ENCODE peak calls at places on chromosomes 6 and 20, in six cellular contexts. P is GM20000, C is A549, M is HFF-Myc, N is astrocyte of the cerebellum, R is choroid plexus epithelial cell. L is an unnamed sample.

GRCh38 chr6:52416629-52417151 is 3.5 kb upstream of the EFHC1 start:
- DNase-seq in P (peak), C (peak), M (peak), N (no peak), R (peak), L (no peak)

GRCh38 chr6:96812077-96812703 is 25.1 kb downstream of the GPR63 start:
- DNase-seq in P (no peak), C (no peak), M (no peak), N (peak), R (peak), L (no peak)

GRCh38 chr6:46898011-46898410 is 23.7 kb downstream of the ADGRF5 start:
- DNase-seq in P (no peak), C (no peak), M (no peak), N (no peak), R (no peak), L (no peak)

GRCh38 chr6:90362273-90362672 is 65.6 kb upstream of the BACH2 start:
- DNase-seq in P (no peak), C (no peak), M (no peak), N (peak), R (peak), L (no peak)

GRCh38 chr6:3294921-3295871 is 36.4 kb downstream of the PSMG4 start:
- DNase-seq in P (no peak), C (no peak), M (no peak), N (no peak), R (no peak), L (no peak)

GRCh38 chr6:29974901-29975560 is 32.7 kb downstream of the HLA-A start:
- DNase-seq in P (no peak), C (no peak), M (no peak), N (no peak), R (no peak), L (no peak)

GRCh38 chr20:56595746-56596478 is 33.2 kb upstream of the TFAP2C start:
- DNase-seq in P (no peak), C (no peak), M (no peak), N (no peak), R (no peak), L (no peak)

GRCh38 chr6:157840776-157841175 is 17.7 kb downstream of the SNX9 start:
- DNase-seq in P (no peak), C (no peak), M (no peak), N (peak), R (peak), L (no peak)

GRCh38 chr6:163405412-163406309 is 8.9 kb upstream of the QKI start:
- DNase-seq in P (peak), C (no peak), M (no peak), N (no peak), R (peak), L (no peak)

GRCh38 chr6:98782772-98783171 is 51.6 kb upstream of the POU3F2 start:
- DNase-seq in P (no peak), C (no peak), M (no peak), N (no peak), R (no peak), L (no peak)

GRCh38 chr6:26534681-26535465 is 3.3 kb upstream of the HMGN4 start:
- DNase-seq in P (no peak), C (no peak), M (no peak), N (no peak), R (no peak), L (no peak)

GRCh38 chr6:144104898-144105487 is 9.6 kb upstream of the SF3B5 start:
- DNase-seq in P (peak), C (peak), M (peak), N (peak), R (peak), L (no peak)

GRCh38 chr6:27161946-27162603 is 85.4 kb upstream of the PRSS16 start:
- DNase-seq in P (peak), C (no peak), M (peak), N (no peak), R (peak), L (no peak)

GRCh38 chr6:36979343-36979742 is 6.7 kb downstream of the MTCH1 start:
- DNase-seq in P (no peak), C (no peak), M (peak), N (peak), R (peak), L (no peak)

GRCh38 chr6:145647602-145648001 is 87.7 kb downstream of the EPM2A start:
- DNase-seq in P (no peak), C (no peak), M (no peak), N (no peak), R (no peak), L (no peak)

GRCh38 chr6:54737247-54737646 is 109.3 kb upstream of the FAM83B start:
- DNase-seq in P (peak), C (no peak), M (no peak), N (no peak), R (no peak), L (no peak)

GRCh38 chr6:34284563-34285545 is 36.0 kb upstream of the SMIM29 start:
- DNase-seq in P (no peak), C (no peak), M (peak), N (peak), R (peak), L (no peak)

GRCh38 chr20:21182832-21183563 is 57.1 kb downstream of the KIZ start:
- DNase-seq in P (no peak), C (no peak), M (peak), N (peak), R (peak), L (no peak)

GRCh38 chr6:100346203-100346602 is 118.5 kb downstream of the SIM1 start:
- DNase-seq in P (no peak), C (no peak), M (no peak), N (no peak), R (peak), L (no peak)

GRCh38 chr6:43302126-43302525 is 4.1 kb downstream of the SLC22A7 start:
- DNase-seq in P (no peak), C (no peak), M (no peak), N (no peak), R (no peak), L (peak)

GRCh38 chr6:26152226-26153101 is 65.2 kb downstream of the HFE start:
- DNase-seq in P (no peak), C (no peak), M (no peak), N (no peak), R (no peak), L (no peak)

GRCh38 chr20:64220891-64221527 is 34.5 kb upstream of the PCMTD2 start:
- DNase-seq in P (no peak), C (no peak), M (no peak), N (no peak), R (no peak), L (no peak)

GRCh38 chr20:46342451-46343357 is 34.4 kb upstream of the CDH22 start:
- DNase-seq in P (no peak), C (no peak), M (no peak), N (no peak), R (no peak), L (no peak)

GRCh38 chr20:22430154-22430745 is 154.1 kb downstream of the FOXA2 start:
- DNase-seq in P (no peak), C (peak), M (no peak), N (no peak), R (no peak), L (no peak)

GRCh38 chr20:33796263-33796906 is 14.8 kb upstream of the CHMP4B start:
- DNase-seq in P (no peak), C (no peak), M (no peak), N (no peak), R (no peak), L (no peak)

GRCh38 chr6:135266675-135267074 is 85.6 kb downstream of the MYB start:
- DNase-seq in P (no peak), C (no peak), M (no peak), N (no peak), R (no peak), L (no peak)

GRCh38 chr20:46182801-46183200 is 64.7 kb downstream of the CD40 start:
- DNase-seq in P (no peak), C (no peak), M (no peak), N (no peak), R (no peak), L (no peak)

GRCh38 chr6:150072201-150072600 is 3.3 kb upstream of the ULBP3 start:
- DNase-seq in P (no peak), C (peak), M (no peak), N (no peak), R (no peak), L (no peak)

GRCh38 chr20:884983-885952 is 30.9 kb downstream of the ANGPT4 start:
- DNase-seq in P (no peak), C (no peak), M (no peak), N (no peak), R (peak), L (no peak)

DNA sequence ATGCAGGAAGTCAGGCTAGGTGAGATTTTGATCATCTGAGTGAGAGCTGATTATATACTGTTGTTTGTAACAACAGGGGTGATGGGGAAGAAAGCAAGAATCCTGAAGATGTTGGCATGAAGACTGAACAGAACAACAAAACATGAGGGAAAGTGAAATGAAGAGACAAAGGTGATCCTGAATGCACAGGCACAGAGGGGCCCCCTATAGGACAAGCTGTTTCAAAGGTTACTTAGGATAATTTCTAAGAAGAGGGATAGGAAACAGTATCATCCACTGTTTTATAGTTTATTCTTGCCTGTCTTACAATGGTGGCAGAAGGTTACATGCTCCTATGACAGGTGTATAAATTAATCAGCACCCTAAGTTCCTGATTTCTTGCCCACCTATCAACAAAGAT is 192.2 kb downstream of the EDN1 start:
- DNase-seq in P (no peak), C (no peak), M (no peak), N (no peak), R (no peak), L (no peak)
- TF ChIP-seq CTCF in P (no peak), C (peak), M (peak), N (peak), R (peak), L (peak)

GRCh38 chr6:41652876-41653641 is 14.8 kb downstream of the MDFI start:
- DNase-seq in P (no peak), C (no peak), M (no peak), N (no peak), R (peak), L (no peak)

GRCh38 chr6:41655706-41656668 is 17.7 kb downstream of the MDFI start:
- DNase-seq in P (no peak), C (no peak), M (no peak), N (no peak), R (peak), L (no peak)

GRCh38 chr6:41654433-41655020 is 16.3 kb downstream of the MDFI start:
- DNase-seq in P (no peak), C (no peak), M (no peak), N (no peak), R (no peak), L (no peak)

GRCh38 chr6:41651962-41652657 is 13.8 kb downstream of the MDFI start:
- DNase-seq in P (no peak), C (no peak), M (no peak), N (no peak), R (no peak), L (no peak)

DNA sequence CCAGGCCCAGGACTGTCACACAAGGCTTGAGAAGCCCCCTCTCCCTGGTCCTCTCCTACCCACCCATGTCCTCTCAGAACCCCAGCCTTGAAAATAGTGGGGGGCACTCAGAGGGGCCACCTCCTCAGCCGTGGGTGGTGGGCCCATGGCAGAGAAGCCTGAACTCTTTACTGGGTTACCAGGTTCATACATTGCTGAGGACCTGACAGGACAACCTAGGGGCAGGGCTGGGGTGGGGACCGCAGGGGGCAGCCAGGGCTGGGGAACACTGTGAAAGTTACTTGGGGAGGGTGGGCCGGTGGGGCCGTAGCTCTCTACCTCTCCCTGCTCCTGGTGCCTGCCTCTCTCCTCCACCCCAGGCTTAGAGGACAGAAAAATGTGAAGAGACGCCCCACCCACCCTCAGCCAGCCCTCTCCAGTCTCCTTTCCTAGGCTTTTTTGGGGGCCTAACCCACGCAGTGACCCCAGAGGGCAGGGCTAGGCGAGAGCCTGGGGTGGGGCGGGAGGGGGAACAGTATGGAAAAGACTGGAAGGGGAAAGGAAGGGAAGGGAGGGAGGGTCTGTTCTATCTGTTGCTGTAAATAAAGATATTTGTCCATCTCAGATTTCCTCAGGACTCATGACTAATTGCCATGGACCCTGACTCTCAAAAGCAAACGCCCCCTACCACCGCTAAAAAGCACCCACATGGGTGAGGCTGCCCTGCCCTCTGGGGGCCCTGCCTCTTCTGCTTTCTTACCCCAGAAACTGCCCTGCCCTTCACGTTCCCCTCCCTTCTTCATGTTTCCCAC is 15.6 kb downstream of the MDFI start:
- DNase-seq in P (no peak), C (no peak), M (no peak), N (no peak), R (no peak), L (no peak)
- TF ChIP-seq CTCF in P (no peak), C (no peak), M (no peak), N (no peak), R (no peak), L (no peak)

DNA sequence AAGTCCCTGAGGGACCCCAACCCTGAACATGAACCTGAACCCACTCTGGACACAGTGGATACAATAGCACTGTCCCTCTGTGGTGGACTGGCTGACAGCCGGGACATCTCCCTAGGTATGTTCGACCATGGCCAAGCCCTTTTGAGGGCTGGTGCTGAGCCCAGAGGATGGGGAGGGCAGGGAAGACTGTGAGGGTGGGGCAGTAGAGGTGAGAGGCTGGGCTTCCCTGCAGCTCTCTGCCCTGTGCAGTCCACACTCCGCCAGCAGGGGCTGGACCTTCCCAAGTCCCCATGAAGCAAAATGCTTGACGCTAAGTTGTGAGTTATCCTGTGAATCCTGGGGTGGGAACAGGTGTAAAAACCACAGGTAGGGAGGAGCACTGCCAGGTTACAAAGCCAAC is 11.5 kb downstream of the LPIN3 start:
- DNase-seq in P (no peak), C (peak), M (no peak), N (no peak), R (no peak), L (no peak)
- TF ChIP-seq CTCF in P (no peak), C (no peak), M (peak), N (peak), R (peak), L (peak)

GRCh38 chr6:148427333-148427732 is 84.7 kb downstream of the SASH1 start:
- DNase-seq in P (no peak), C (no peak), M (no peak), N (no peak), R (peak), L (no peak)
- TF ChIP-seq CTCF in P (no peak), C (no peak), M (no peak), N (no peak), R (no peak), L (no peak)

DNA sequence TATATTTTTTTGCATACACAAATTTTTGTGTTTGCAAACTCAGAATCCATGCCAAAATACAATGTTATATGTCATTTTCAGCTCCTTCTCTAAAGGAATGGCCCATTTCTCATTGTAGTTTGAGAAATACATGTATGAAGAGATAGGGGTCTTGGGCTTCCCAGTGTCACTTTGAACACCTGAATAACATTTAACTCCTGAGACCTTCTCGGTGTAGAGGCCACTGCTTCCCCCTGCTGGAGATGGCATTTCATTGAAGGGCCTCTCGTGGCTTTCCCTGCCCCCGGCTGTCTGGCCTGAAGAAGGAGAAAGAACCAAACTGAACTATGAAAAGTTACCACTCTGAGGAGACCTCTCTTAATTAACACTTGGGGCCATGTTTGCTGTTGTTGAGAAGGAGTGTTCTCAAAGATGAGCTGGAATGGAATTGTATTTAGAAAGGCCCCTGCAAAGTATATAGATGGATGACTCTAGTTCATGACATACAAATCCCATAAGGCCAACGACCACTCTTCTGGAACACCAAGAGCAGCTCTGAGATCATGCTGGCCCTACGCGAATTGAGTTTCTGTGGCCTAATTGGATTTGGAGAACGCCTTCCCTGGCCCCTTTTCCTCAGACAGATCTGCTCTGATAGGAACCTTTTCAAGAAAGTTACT is 58.8 kb downstream of the VAPB start:
- DNase-seq in P (no peak), C (peak), M (peak), N (peak), R (peak), L (no peak)
- TF ChIP-seq CTCF in P (peak), C (peak), M (peak), N (peak), R (peak), L (peak)

DNA sequence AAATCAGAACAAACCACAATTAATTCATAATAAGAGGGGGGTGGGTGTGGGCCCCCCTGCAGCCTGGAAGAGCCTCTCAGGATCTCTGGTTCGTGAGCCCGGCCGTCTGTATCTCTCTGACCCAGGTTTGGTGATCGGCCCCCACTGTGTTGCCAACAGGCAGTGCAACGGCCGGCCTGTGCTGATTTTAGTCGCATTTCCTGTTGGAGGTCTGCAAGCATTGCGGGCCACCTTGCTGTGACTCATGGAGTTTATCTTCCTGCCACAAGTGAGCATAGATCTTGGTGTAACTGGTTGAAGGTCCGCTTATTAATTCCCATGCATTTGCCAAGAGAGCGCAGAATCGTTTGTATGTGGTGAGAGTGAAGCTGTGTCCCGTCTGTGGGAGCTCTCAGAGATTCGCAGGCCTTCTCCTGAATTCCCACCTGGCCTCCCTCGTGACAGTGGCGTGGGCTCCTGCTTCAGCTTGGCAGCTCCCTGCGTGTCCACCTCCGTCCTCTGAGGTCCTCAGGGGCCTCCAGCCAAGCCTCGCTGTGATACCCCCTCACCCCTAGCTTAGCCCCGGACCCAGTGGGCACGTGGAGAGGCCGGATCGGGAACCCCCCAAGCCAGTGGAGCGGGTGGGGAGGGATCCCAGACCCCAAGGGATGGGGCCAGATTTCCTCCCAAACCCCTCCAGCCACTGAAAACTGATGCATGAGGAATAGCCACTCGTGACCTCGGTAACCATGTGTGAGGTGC is 269.8 kb downstream of the CDH4 start:
- DNase-seq in P (no peak), C (no peak), M (no peak), N (peak), R (peak), L (no peak)
- TF ChIP-seq CTCF in P (no peak), C (no peak), M (no peak), N (no peak), R (no peak), L (no peak)

GRCh38 chr6:88077305-88077704 is 29.7 kb downstream of the SPACA1 start:
- DNase-seq in P (no peak), C (no peak), M (no peak), N (no peak), R (no peak), L (no peak)

GRCh38 chr6:88074791-88075190 is 27.1 kb downstream of the SPACA1 start:
- DNase-seq in P (no peak), C (no peak), M (no peak), N (no peak), R (no peak), L (no peak)

DNA sequence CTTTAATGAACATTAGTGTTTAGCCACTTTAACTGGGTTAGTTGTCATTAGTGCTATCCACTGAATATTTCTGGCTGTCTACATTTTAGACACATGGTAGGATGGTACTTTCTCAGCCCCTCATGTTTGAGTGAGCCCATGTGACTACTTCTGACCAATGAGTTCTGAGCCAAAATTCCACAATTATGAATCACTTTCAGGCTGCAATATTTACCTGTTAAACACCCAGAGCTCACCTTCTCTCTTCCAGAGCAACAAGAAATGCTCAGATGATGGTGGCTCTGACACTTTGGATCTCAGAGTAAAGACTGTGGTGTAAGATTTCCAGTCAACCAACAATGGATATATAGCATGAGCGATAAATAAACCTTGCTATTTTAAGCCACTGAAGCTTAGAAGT is 24.8 kb downstream of the SPACA1 start:
- DNase-seq in P (no peak), C (no peak), M (no peak), N (no peak), R (no peak), L (no peak)
- TF ChIP-seq CTCF in P (no peak), C (no peak), M (no peak), N (no peak), R (no peak), L (no peak)